ENCODE peak calls at places on chromosomes 6 and 20, in ten cellular contexts. C is stimulated activated CD4-positive, alpha-beta T cell treated with anti-CD3 and anti-CD28 coated beads, Interleukin-15, amount 100 ng/mL, for 1 hour; Z is fibroblast of the aortic adventitia; F is NCI-H1417; L is cardiac muscle cell; K is activated naive CD8-positive, alpha-beta T cell treated with anti-CD3 and anti-CD28 coated beads, Interleukin-2, amount 10 ng/mL, durations not matched to agents 7 days and 5 days; B is hypothalamus; S is tibial artery; O is HFFc6; Y is BJ. D is an unnamed sample.

GRCh38 chr6:85389180-85389797 is 60.6 kb upstream of the NT5E start:
- DNase-seq in C (no peak), Z (no peak), F (no peak), L (no peak), K (no peak), B (no peak), S (no peak), O (no peak), Y (no peak), D (no peak)

GRCh38 chr6:30819287-30819917 is 64.9 kb upstream of the DDR1 start:
- DNase-seq in C (no peak), Z (peak), F (no peak), L (no peak), K (no peak), B (no peak), S (no peak), O (no peak), Y (no peak), D (no peak)

GRCh38 chr6:10363911-10364310 is 51.0 kb downstream of the TFAP2A start:
- DNase-seq in C (no peak), Z (no peak), F (no peak), L (no peak), K (no peak), B (no peak), S (no peak), O (no peak), Y (no peak), D (no peak)

GRCh38 chr6:167056370-167056769 is 57.2 kb downstream of the CEP43 start:
- DNase-seq in C (no peak), Z (peak), F (no peak), L (peak), K (no peak), B (no peak), S (no peak), O (no peak), Y (no peak), D (peak)

GRCh38 chr20:39775110-39775509 is 813.0 kb downstream of the DHX35 start:
- DNase-seq in C (no peak), Z (peak), F (no peak), L (peak), K (no peak), B (no peak), S (peak), O (no peak), Y (peak), D (no peak)

GRCh38 chr6:109872968-109873545 is 105.1 kb upstream of the GPR6 start:
- DNase-seq in C (no peak), Z (no peak), F (no peak), L (no peak), K (no peak), B (no peak), S (no peak), O (no peak), Y (no peak), D (no peak)

GRCh38 chr20:57221916-57222630 is 44.4 kb downstream of the BMP7 start:
- DNase-seq in C (no peak), Z (no peak), F (no peak), L (no peak), K (no peak), B (no peak), S (no peak), O (no peak), Y (no peak), D (no peak)

GRCh38 chr6:20246107-20246506 is 33.8 kb upstream of the MBOAT1 start:
- DNase-seq in C (no peak), Z (no peak), F (peak), L (no peak), K (no peak), B (no peak), S (no peak), O (no peak), Y (no peak), D (no peak)

GRCh38 chr20:50248104-50248631 is 57.5 kb downstream of the CEBPB start:
- DNase-seq in C (no peak), Z (peak), F (no peak), L (peak), K (no peak), B (no peak), S (no peak), O (peak), Y (no peak), D (no peak)

GRCh38 chr6:81562169-81562568 is 190.3 kb downstream of the TENT5A start:
- DNase-seq in C (no peak), Z (peak), F (peak), L (peak), K (no peak), B (no peak), S (no peak), O (peak), Y (peak), D (no peak)

GRCh38 chr6:45647341-45648138 is 269.8 kb upstream of the SUPT3H start:
- DNase-seq in C (no peak), Z (no peak), F (no peak), L (no peak), K (no peak), B (no peak), S (no peak), O (no peak), Y (no peak), D (no peak)

GRCh38 chr20:11332376-11332775 is 585.3 kb upstream of the BTBD3 start:
- DNase-seq in C (no peak), Z (no peak), F (no peak), L (peak), K (no peak), B (no peak), S (no peak), O (no peak), Y (no peak), D (no peak)

GRCh38 chr6:132096996-132097395 is 145.8 kb upstream of the CCN2 start:
- DNase-seq in C (no peak), Z (no peak), F (no peak), L (no peak), K (no peak), B (no peak), S (no peak), O (no peak), Y (no peak), D (no peak)

GRCh38 chr6:114319749-114320148 is 23.1 kb downstream of the HS3ST5 start:
- DNase-seq in C (no peak), Z (no peak), F (no peak), L (no peak), K (no peak), B (no peak), S (no peak), O (no peak), Y (no peak), D (no peak)

GRCh38 chr20:23125625-23126191 is 39.6 kb upstream of the CD93 start:
- DNase-seq in C (no peak), Z (peak), F (no peak), L (peak), K (no peak), B (no peak), S (peak), O (no peak), Y (no peak), D (peak)

GRCh38 chr6:158818008-158818579 is 1.1 kb downstream of the EZR start:
- DNase-seq in C (peak), Z (peak), F (peak), L (peak), K (peak), B (peak), S (peak), O (peak), Y (no peak), D (peak)

GRCh38 chr6:146017672-146018071 is 11.2 kb upstream of the GRM1 start:
- DNase-seq in C (no peak), Z (no peak), F (no peak), L (no peak), K (no peak), B (no peak), S (no peak), O (no peak), Y (no peak), D (no peak)

GRCh38 chr20:11376406-11376805 is 541.3 kb upstream of the BTBD3 start:
- DNase-seq in C (no peak), Z (no peak), F (no peak), L (no peak), K (no peak), B (no peak), S (no peak), O (no peak), Y (no peak), D (no peak)

GRCh38 chr20:56689318-56689717 is 60.2 kb downstream of the TFAP2C start:
- DNase-seq in C (no peak), Z (no peak), F (no peak), L (peak), K (no peak), B (no peak), S (no peak), O (peak), Y (peak), D (no peak)

GRCh38 chr20:63117661-63118302 is 98.1 kb downstream of the YTHDF1 start:
- DNase-seq in C (no peak), Z (no peak), F (no peak), L (no peak), K (no peak), B (no peak), S (no peak), O (no peak), Y (no peak), D (no peak)

GRCh38 chr20:55166063-55166462 is 690.7 kb downstream of the DOK5 start:
- DNase-seq in C (no peak), Z (no peak), F (peak), L (no peak), K (no peak), B (no peak), S (no peak), O (no peak), Y (no peak), D (no peak)

GRCh38 chr6:137738197-137738596 is 128.9 kb upstream of the TNFAIP3 start:
- DNase-seq in C (no peak), Z (peak), F (no peak), L (peak), K (no peak), B (no peak), S (no peak), O (peak), Y (no peak), D (no peak)

GRCh38 chr6:6973721-6974120 is 134.0 kb upstream of the RREB1 start:
- DNase-seq in C (no peak), Z (no peak), F (no peak), L (no peak), K (no peak), B (no peak), S (no peak), O (no peak), Y (no peak), D (no peak)

GRCh38 chr6:52162940-52163908 is 23.0 kb upstream of the IL17A start:
- DNase-seq in C (no peak), Z (peak), F (peak), L (peak), K (no peak), B (no peak), S (no peak), O (peak), Y (no peak), D (peak)

GRCh38 chr6:75563032-75563431 is 38.6 kb upstream of the SENP6 start:
- DNase-seq in C (no peak), Z (peak), F (peak), L (peak), K (no peak), B (no peak), S (no peak), O (peak), Y (no peak), D (no peak)

GRCh38 chr6:131015630-131016263 is 47.3 kb downstream of the EPB41L2 start:
- DNase-seq in C (no peak), Z (peak), F (no peak), L (peak), K (no peak), B (no peak), S (no peak), O (peak), Y (peak), D (no peak)

GRCh38 chr6:87200469-87201174 is 45.3 kb downstream of the ZNF292 start:
- DNase-seq in C (no peak), Z (peak), F (no peak), L (peak), K (no peak), B (no peak), S (no peak), O (no peak), Y (no peak), D (no peak)

GRCh38 chr6:148457137-148457842 is 114.7 kb downstream of the SASH1 start:
- DNase-seq in C (no peak), Z (no peak), F (no peak), L (peak), K (no peak), B (no peak), S (no peak), O (peak), Y (no peak), D (no peak)

GRCh38 chr6:121858310-121858709 is 422.9 kb downstream of the GJA1 start:
- DNase-seq in C (no peak), Z (no peak), F (no peak), L (no peak), K (no peak), B (no peak), S (no peak), O (no peak), Y (no peak), D (no peak)

GRCh38 chr20:39532205-39532604 is 570.1 kb downstream of the DHX35 start:
- DNase-seq in C (no peak), Z (no peak), F (no peak), L (no peak), K (no peak), B (no peak), S (no peak), O (no peak), Y (no peak), D (no peak)

GRCh38 chr6:3202999-3203696 is 24.3 kb downstream of the TUBB2B start:
- DNase-seq in C (no peak), Z (peak), F (no peak), L (peak), K (no peak), B (no peak), S (no peak), O (peak), Y (peak), D (no peak)

GRCh38 chr6:46746691-46747090 is at the start of gene ANKRD66:
- DNase-seq in C (no peak), Z (no peak), F (no peak), L (no peak), K (no peak), B (no peak), S (no peak), O (no peak), Y (no peak), D (no peak)

GRCh38 chr20:3262566-3262965 is 23.6 kb upstream of the SLC4A11 start:
- DNase-seq in C (no peak), Z (peak), F (no peak), L (no peak), K (no peak), B (no peak), S (no peak), O (peak), Y (no peak), D (no peak)

GRCh38 chr6:111841822-111842221 is 31.4 kb downstream of the FYN start:
- DNase-seq in C (no peak), Z (peak), F (no peak), L (peak), K (peak), B (no peak), S (no peak), O (no peak), Y (no peak), D (no peak)